ENCODE peak calls at places on chromosomes 6 and 20, in four cellular contexts. U, W, G and T are unnamed samples.

GRCh38 chr6:132643547-132643946 is 15.4 kb downstream of the TAAR1 start:
- DNase-seq in U (no peak), W (no peak), G (no peak), T (no peak)

GRCh38 chr20:23161968-23162696 is 76.0 kb upstream of the CD93 start:
- DNase-seq in U (no peak), W (no peak), G (no peak), T (peak)

GRCh38 chr20:7703436-7703835 is 236.8 kb downstream of the HAO1 start:
- DNase-seq in U (no peak), W (no peak), G (no peak), T (no peak)

GRCh38 chr20:8331740-8332412 is 199.8 kb downstream of the PLCB1 start:
- DNase-seq in U (no peak), W (no peak), G (no peak), T (no peak)

GRCh38 chr20:46638367-46639274 is 12.6 kb downstream of the SLC13A3 start:
- DNase-seq in U (no peak), W (no peak), G (no peak), T (no peak)

GRCh38 chr6:151963001-151963400 is 155.5 kb downstream of the ESR1 start:
- DNase-seq in U (no peak), W (no peak), G (no peak), T (no peak)

GRCh38 chr6:9225441-9225871 is 790.1 kb upstream of the SLC35B3 start:
- DNase-seq in U (no peak), W (no peak), G (no peak), T (no peak)

GRCh38 chr6:4935486-4935885 is 68.4 kb downstream of the RPP40 start:
- DNase-seq in U (no peak), W (no peak), G (no peak), T (no peak)

GRCh38 chr20:33163856-33164762 is 3.9 kb upstream of the BPIFA2 start:
- DNase-seq in U (no peak), W (no peak), G (no peak), T (no peak)

GRCh38 chr6:122449084-122449483 is 22.5 kb downstream of the SERINC1 start:
- DNase-seq in U (no peak), W (no peak), G (no peak), T (no peak)

GRCh38 chr6:68880050-68880449 is 245.0 kb downstream of the ADGRB3 start:
- DNase-seq in U (no peak), W (no peak), G (no peak), T (no peak)

GRCh38 chr6:158004696-158005095 is 23.0 kb downstream of the SYNJ2 start:
- DNase-seq in U (no peak), W (no peak), G (no peak), T (no peak)

GRCh38 chr6:17470953-17471335 is 77.5 kb downstream of the CAP2 start:
- DNase-seq in U (no peak), W (no peak), G (no peak), T (no peak)

GRCh38 chr20:63413963-63414684 is 53.0 kb upstream of the CHRNA4 start:
- DNase-seq in U (no peak), W (no peak), G (no peak), T (no peak)

GRCh38 chr6:33392168-33392947 is 735 bp downstream of the KIFC1 start:
- DNase-seq in U (no peak), W (no peak), G (no peak), T (no peak)

GRCh38 chr6:119445666-119446622 is 96.4 kb upstream of the MAN1A1 start:
- DNase-seq in U (no peak), W (no peak), G (no peak), T (no peak)

GRCh38 chr6:169620171-169621125 is 81.4 kb downstream of the WDR27 start:
- DNase-seq in U (no peak), W (no peak), G (no peak), T (no peak)